ENCODE peak calls at places on chromosomes 2 and 18, in four cellular contexts. One of them, this sample, is unnamed.

GRCh38 chr2:234999740-235000425 is 48.1 kb downstream of the SH3BP4 start:
- DNase-seq in fibroblast of lung: no peak
- DNase-seq in mammary epithelial cell: no peak
- DNase-seq in GM23248: no peak
- DNase-seq in this sample: no peak

GRCh38 chr2:28269019-28269784 is 123.5 kb upstream of the FOSL2 start:
- DNase-seq in mammary epithelial cell: peak; percentile 82
- DNase-seq in fibroblast of lung: peak; percentile 79
- DNase-seq in GM23248: no peak
- DNase-seq in this sample: no peak

GRCh38 chr2:45843136-45843535 is 191.7 kb downstream of the PRKCE start:
- DNase-seq in mammary epithelial cell: no peak
- DNase-seq in fibroblast of lung: no peak
- DNase-seq in GM23248: no peak
- DNase-seq in this sample: peak; percentile 78

GRCh38 chr2:218517434-218518206 is 50.5 kb downstream of the USP37 start:
- DNase-seq in mammary epithelial cell: no peak
- DNase-seq in GM23248: peak; percentile 68
- DNase-seq in fibroblast of lung: peak; percentile 17
- DNase-seq in this sample: no peak

GRCh38 chr2:66271777-66272176 is 163.1 kb upstream of the MEIS1 start:
- DNase-seq in mammary epithelial cell: no peak
- DNase-seq in GM23248: no peak
- DNase-seq in fibroblast of lung: no peak
- DNase-seq in this sample: no peak

GRCh38 chr18:36770315-36770946 is 58.4 kb downstream of the TPGS2 start:
- DNase-seq in mammary epithelial cell: no peak
- DNase-seq in GM23248: peak; percentile 20
- DNase-seq in fibroblast of lung: peak; percentile 22
- DNase-seq in this sample: no peak

GRCh38 chr2:175929850-175930249 is 72.2 kb downstream of the LNPK start:
- DNase-seq in mammary epithelial cell: peak; percentile 33
- DNase-seq in fibroblast of lung: peak; percentile 19
- DNase-seq in GM23248: peak; percentile 77
- DNase-seq in this sample: no peak

GRCh38 chr2:181305151-181306123 is 151.7 kb upstream of the ITGA4 start:
- DNase-seq in GM23248: peak; percentile 15
- DNase-seq in mammary epithelial cell: no peak
- DNase-seq in fibroblast of lung: peak; percentile 47
- DNase-seq in this sample: peak; percentile 85

GRCh38 chr2:134460583-134460998 is 206.7 kb downstream of the MGAT5 start:
- DNase-seq in mammary epithelial cell: peak; percentile 60
- DNase-seq in fibroblast of lung: peak; percentile 58
- DNase-seq in GM23248: peak; percentile 66
- DNase-seq in this sample: peak; percentile 71

GRCh38 chr2:133655565-133656113 is 87.4 kb upstream of the NCKAP5 start:
- DNase-seq in GM23248: peak; percentile 34
- DNase-seq in mammary epithelial cell: no peak
- DNase-seq in fibroblast of lung: no peak
- DNase-seq in this sample: no peak

GRCh38 chr18:34330308-34330707 is 105.6 kb upstream of the NOL4 start:
- DNase-seq in GM23248: no peak
- DNase-seq in fibroblast of lung: no peak
- DNase-seq in mammary epithelial cell: no peak
- DNase-seq in this sample: no peak

GRCh38 chr2:121903037-121903689 is 147.7 kb downstream of the TSN start:
- DNase-seq in mammary epithelial cell: no peak
- DNase-seq in fibroblast of lung: no peak
- DNase-seq in GM23248: peak; percentile 64
- DNase-seq in this sample: no peak

GRCh38 chr2:56680971-56681631 is 497.3 kb downstream of the CCDC85A start:
- DNase-seq in mammary epithelial cell: peak; percentile 44
- DNase-seq in fibroblast of lung: peak; percentile 92
- DNase-seq in GM23248: peak; percentile 41
- DNase-seq in this sample: no peak

GRCh38 chr18:63188063-63188462 is 131.5 kb downstream of the BCL2 start:
- DNase-seq in GM23248: no peak
- DNase-seq in fibroblast of lung: no peak
- DNase-seq in mammary epithelial cell: no peak
- DNase-seq in this sample: no peak
- H3K79me2 ChIP-seq in GM23248: no peaks in the 10 kb centered on the region
- H3K79me2 ChIP-seq in fibroblast of lung: no peaks in the 10 kb centered on the region
- H3K79me2 ChIP-seq in mammary epithelial cell: no peaks in the 10 kb centered on the region
- H3K79me2 ChIP-seq in this sample: peaks cover 96% of the 10 kb centered on the region

GRCh38 chr18:3593381-3593903 is 143.5 kb downstream of the TGIF1 start:
- DNase-seq in fibroblast of lung: peak; percentile 95
- DNase-seq in GM23248: peak; percentile 80
- DNase-seq in mammary epithelial cell: peak; percentile 96
- DNase-seq in this sample: no peak
- H3K9ac ChIP-seq in fibroblast of lung: peak overlapping the region; percentile 66
- H3K9ac ChIP-seq in GM23248: peak overlapping the region; percentile 99
- H3K9ac ChIP-seq in mammary epithelial cell: peak overlapping the region; percentile 98
- H3K9ac ChIP-seq in this sample: peak overlapping the region; percentile 63

DNA sequence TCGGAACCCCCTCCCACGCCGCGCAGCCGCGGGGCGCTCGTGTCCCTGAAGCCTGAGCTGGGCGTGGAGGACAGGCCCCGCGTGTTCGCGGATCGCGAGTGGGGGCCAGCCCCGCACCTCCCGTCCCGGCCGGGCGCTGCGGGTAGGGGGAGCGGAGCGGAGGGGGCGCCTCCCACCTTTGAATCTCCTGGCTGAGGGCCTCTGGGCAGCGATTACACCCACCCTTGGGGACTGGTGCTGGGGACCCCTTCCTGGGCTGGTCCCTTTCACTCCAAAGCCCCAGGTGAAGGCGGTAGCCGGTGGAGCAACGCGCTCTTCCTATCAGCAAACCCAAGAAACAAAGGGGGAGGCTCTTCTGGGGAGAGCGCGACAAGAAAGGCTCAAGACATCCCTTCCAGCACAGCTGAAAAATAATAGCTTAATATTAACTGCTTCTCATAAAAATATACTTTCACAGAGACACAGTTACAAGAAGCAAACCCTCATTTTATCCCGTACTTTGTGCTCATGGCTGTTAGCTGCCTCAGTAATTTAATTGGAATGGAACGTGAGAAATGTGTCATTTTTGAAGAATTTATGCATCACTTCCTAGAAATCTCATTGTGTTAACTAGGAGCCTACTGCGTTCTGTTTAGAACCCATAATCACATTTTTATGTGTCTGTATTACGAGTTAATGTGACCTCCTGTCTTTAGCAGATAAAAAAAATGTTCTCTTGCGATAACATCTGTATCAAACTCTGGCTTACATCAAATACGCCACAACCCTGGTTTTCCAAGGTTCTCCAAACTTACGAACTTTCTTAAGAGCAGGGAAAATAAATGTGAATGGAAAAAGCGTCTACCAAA is 11.7 kb upstream of the GBX2 start:
- DNase-seq in fibroblast of lung: peak; percentile 83
- DNase-seq in GM23248: peak; percentile 62
- DNase-seq in mammary epithelial cell: peak; percentile 49
- DNase-seq in this sample: no peak
- H3K4me3 ChIP-seq in fibroblast of lung: peak overlapping the region; percentile 24
- H3K4me3 ChIP-seq in GM23248: peak overlapping the region; percentile 61
- H3K4me3 ChIP-seq in mammary epithelial cell: peak overlapping the region; percentile 31
- H3K4me3 ChIP-seq in this sample: no peak overlapping the region

GRCh38 chr2:32958836-32959235 is 12.1 kb downstream of the LTBP1 start:
- DNase-seq in GM23248: peak; percentile 2
- DNase-seq in mammary epithelial cell: no peak
- DNase-seq in fibroblast of lung: peak; percentile 6
- DNase-seq in this sample: no peak
- H3K79me2 ChIP-seq in GM23248: no peaks in the 10 kb centered on the region
- H3K79me2 ChIP-seq in mammary epithelial cell: no peaks in the 10 kb centered on the region
- H3K79me2 ChIP-seq in fibroblast of lung: no peaks in the 10 kb centered on the region
- H3K79me2 ChIP-seq in this sample: no peaks in the 10 kb centered on the region

GRCh38 chr2:222862915-222863544 is 2.2 kb downstream of the ACSL3 start:
- DNase-seq in fibroblast of lung: peak; percentile 12
- DNase-seq in GM23248: peak; percentile 8
- DNase-seq in mammary epithelial cell: no peak
- DNase-seq in this sample: no peak
- H3K9ac ChIP-seq in fibroblast of lung: no peak overlapping the region
- H3K9ac ChIP-seq in GM23248: peak overlapping the region; percentile 91
- H3K9ac ChIP-seq in mammary epithelial cell: peak overlapping the region; percentile 93
- H3K9ac ChIP-seq in this sample: peak overlapping the region; percentile 97

GRCh38 chr2:9547272-9547991 is 8.2 kb downstream of the ADAM17 start:
- DNase-seq in GM23248: peak; percentile 62
- DNase-seq in mammary epithelial cell: no peak
- DNase-seq in fibroblast of lung: peak; percentile 64
- DNase-seq in this sample: no peak
- H3K4me3 ChIP-seq in GM23248: no peak overlapping the region
- H3K4me3 ChIP-seq in mammary epithelial cell: no peak overlapping the region
- H3K4me3 ChIP-seq in fibroblast of lung: no peak overlapping the region
- H3K4me3 ChIP-seq in this sample: no peak overlapping the region

GRCh38 chr2:128313076-128313836 is 5.4 kb downstream of the HS6ST1 start:
- DNase-seq in GM23248: peak; percentile 74
- DNase-seq in mammary epithelial cell: peak; percentile 45
- DNase-seq in fibroblast of lung: peak; percentile 72
- DNase-seq in this sample: peak; percentile 21

GRCh38 chr2:128315122-128315828 is 3.4 kb downstream of the HS6ST1 start:
- DNase-seq in fibroblast of lung: no peak
- DNase-seq in mammary epithelial cell: no peak
- DNase-seq in GM23248: no peak
- DNase-seq in this sample: peak; percentile 4

GRCh38 chr2:128312411-128312810 is 6.3 kb downstream of the HS6ST1 start:
- DNase-seq in GM23248: no peak
- DNase-seq in mammary epithelial cell: no peak
- DNase-seq in fibroblast of lung: no peak
- DNase-seq in this sample: no peak

GRCh38 chr2:128314348-128315121 is 4.1 kb downstream of the HS6ST1 start:
- DNase-seq in fibroblast of lung: no peak
- DNase-seq in GM23248: no peak
- DNase-seq in mammary epithelial cell: no peak
- DNase-seq in this sample: no peak

GRCh38 chr2:128314026-128314347 is 4.7 kb downstream of the HS6ST1 start:
- DNase-seq in mammary epithelial cell: no peak
- DNase-seq in fibroblast of lung: no peak
- DNase-seq in GM23248: no peak
- DNase-seq in this sample: peak; percentile 19
- H3K79me2 ChIP-seq in mammary epithelial cell: peaks cover 89% of the 10 kb centered on the region
- H3K79me2 ChIP-seq in fibroblast of lung: peaks cover 73% of the 10 kb centered on the region
- H3K79me2 ChIP-seq in GM23248: peaks cover 88% of the 10 kb centered on the region
- H3K79me2 ChIP-seq in this sample: peaks cover 93% of the 10 kb centered on the region

GRCh38 chr2:25369876-25370275 is 28.2 kb upstream of the DNMT3A start:
- DNase-seq in fibroblast of lung: no peak
- DNase-seq in mammary epithelial cell: no peak
- DNase-seq in GM23248: no peak
- DNase-seq in this sample: no peak
- H3K9ac ChIP-seq in fibroblast of lung: no peak overlapping the region
- H3K9ac ChIP-seq in mammary epithelial cell: no peak overlapping the region
- H3K9ac ChIP-seq in GM23248: no peak overlapping the region
- H3K9ac ChIP-seq in this sample: no peak overlapping the region

DNA sequence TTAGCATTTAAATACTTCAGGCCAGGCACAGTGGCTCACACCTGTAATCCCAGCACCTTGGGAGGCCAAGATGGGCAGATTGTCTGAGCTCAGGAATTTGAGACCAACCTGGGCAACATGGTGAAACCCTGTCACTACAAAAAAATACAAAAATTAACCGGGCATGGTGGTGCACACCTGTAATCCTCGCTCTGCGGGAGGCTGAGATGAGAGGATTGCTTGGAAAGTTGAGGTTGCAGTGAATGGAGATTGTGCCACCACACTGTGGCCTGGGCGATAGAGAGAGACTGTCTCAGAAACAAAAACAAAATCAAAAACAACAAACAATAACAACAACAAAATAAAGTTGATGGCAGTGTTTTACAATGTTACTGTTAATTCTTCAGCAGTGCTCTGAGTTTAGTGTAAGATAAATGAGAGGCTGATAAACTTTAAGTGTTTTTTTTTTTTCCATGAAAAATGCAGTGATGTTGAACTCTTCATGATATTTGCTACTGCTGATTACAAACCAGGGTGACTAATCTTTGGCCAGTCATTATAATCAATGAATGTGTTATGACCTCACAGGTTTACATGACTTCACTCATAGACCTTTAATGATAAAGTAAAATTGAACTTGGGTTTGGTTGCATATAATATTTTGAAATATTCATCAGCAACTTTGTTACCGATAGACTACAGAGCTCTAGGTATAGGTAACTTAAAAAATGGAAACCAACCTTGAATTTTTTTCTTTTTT is 2.5 kb downstream of the ITGAV start:
- DNase-seq in fibroblast of lung: peak; percentile 62
- DNase-seq in GM23248: peak; percentile 53
- DNase-seq in mammary epithelial cell: no peak
- DNase-seq in this sample: no peak
- H3K4me3 ChIP-seq in fibroblast of lung: no peak overlapping the region
- H3K4me3 ChIP-seq in GM23248: peak overlapping the region; percentile 92
- H3K4me3 ChIP-seq in mammary epithelial cell: peak overlapping the region; percentile 89
- H3K4me3 ChIP-seq in this sample: no peak overlapping the region

GRCh38 chr2:9211496-9211895 is 4.9 kb downstream of the ASAP2 start:
- DNase-seq in mammary epithelial cell: no peak
- DNase-seq in GM23248: peak; percentile 57
- DNase-seq in fibroblast of lung: no peak
- DNase-seq in this sample: no peak
- H3K79me2 ChIP-seq in mammary epithelial cell: peaks cover 95% of the 10 kb centered on the region
- H3K79me2 ChIP-seq in GM23248: peaks cover 94% of the 10 kb centered on the region
- H3K79me2 ChIP-seq in fibroblast of lung: peaks cover 77% of the 10 kb centered on the region
- H3K79me2 ChIP-seq in this sample: peaks cover 41% of the 10 kb centered on the region